ENCODE peak calls at places on chromosome 2, in six cellular contexts. One of them, this sample, is unnamed.

GRCh38 chr2:157866202-157866601 is 9.9 kb downstream of the ACVR1 start:
- DNase-seq in K562: no peak
- DNase-seq in PC-9: no peak
- DNase-seq in AG04450: no peak
- DNase-seq in stomach: no peak
- DNase-seq in astrocyte of the spinal cord: peak
- DNase-seq in this sample: peak

GRCh38 chr2:231181848-231182247 is 16.6 kb upstream of the ARMC9 start:
- DNase-seq in K562: peak
- DNase-seq in PC-9: no peak
- DNase-seq in AG04450: no peak
- DNase-seq in stomach: peak
- DNase-seq in astrocyte of the spinal cord: peak
- DNase-seq in this sample: peak

GRCh38 chr2:5609191-5609590 is 83.0 kb upstream of the SOX11 start:
- DNase-seq in K562: no peak
- DNase-seq in PC-9: no peak
- DNase-seq in AG04450: no peak
- DNase-seq in stomach: no peak
- DNase-seq in astrocyte of the spinal cord: no peak
- DNase-seq in this sample: no peak

GRCh38 chr2:215002500-215002899 is 135.9 kb downstream of the ABCA12 start:
- DNase-seq in K562: peak
- DNase-seq in PC-9: no peak
- DNase-seq in AG04450: peak
- DNase-seq in stomach: no peak
- DNase-seq in astrocyte of the spinal cord: peak
- DNase-seq in this sample: peak

GRCh38 chr2:69119104-69119503 is 106.1 kb downstream of the ANTXR1 start:
- DNase-seq in K562: no peak
- DNase-seq in PC-9: no peak
- DNase-seq in AG04450: no peak
- DNase-seq in stomach: no peak
- DNase-seq in astrocyte of the spinal cord: no peak
- DNase-seq in this sample: no peak

GRCh38 chr2:170157025-170157684 is 20.8 kb upstream of the MYO3B start:
- DNase-seq in K562: no peak
- DNase-seq in PC-9: peak
- DNase-seq in AG04450: peak
- DNase-seq in stomach: no peak
- DNase-seq in astrocyte of the spinal cord: peak
- DNase-seq in this sample: no peak

GRCh38 chr2:83874712-83875430 is 584.2 kb downstream of the SUCLG1 start:
- DNase-seq in K562: no peak
- DNase-seq in PC-9: no peak
- DNase-seq in AG04450: no peak
- DNase-seq in stomach: no peak
- DNase-seq in astrocyte of the spinal cord: no peak
- DNase-seq in this sample: no peak

GRCh38 chr2:200618590-200619021 is 32.8 kb downstream of the AOX1 start:
- DNase-seq in K562: peak
- DNase-seq in PC-9: no peak
- DNase-seq in AG04450: no peak
- DNase-seq in stomach: no peak
- DNase-seq in astrocyte of the spinal cord: peak
- DNase-seq in this sample: peak

GRCh38 chr2:240989451-240990265 is 8.8 kb upstream of the SNED1 start:
- DNase-seq in K562: peak
- DNase-seq in PC-9: peak
- DNase-seq in AG04450: no peak
- DNase-seq in stomach: peak
- DNase-seq in astrocyte of the spinal cord: no peak
- DNase-seq in this sample: peak

GRCh38 chr2:15472133-15472532 is 89.0 kb downstream of the NBAS start:
- DNase-seq in K562: no peak
- DNase-seq in PC-9: peak
- DNase-seq in AG04450: no peak
- DNase-seq in stomach: no peak
- DNase-seq in astrocyte of the spinal cord: no peak
- DNase-seq in this sample: no peak

GRCh38 chr2:173048901-173049661 is 26.6 kb upstream of the MAP3K20 start:
- DNase-seq in K562: no peak
- DNase-seq in PC-9: peak
- DNase-seq in AG04450: peak
- DNase-seq in stomach: peak
- DNase-seq in astrocyte of the spinal cord: peak
- DNase-seq in this sample: peak

GRCh38 chr2:219358170-219359075 is 25.9 kb upstream of the RESP18 start:
- DNase-seq in K562: peak
- DNase-seq in PC-9: no peak
- DNase-seq in AG04450: no peak
- DNase-seq in stomach: no peak
- DNase-seq in astrocyte of the spinal cord: no peak
- DNase-seq in this sample: no peak

GRCh38 chr2:27980242-27980641 is 89.7 kb downstream of the BABAM2 start:
- DNase-seq in K562: no peak
- DNase-seq in PC-9: no peak
- DNase-seq in AG04450: no peak
- DNase-seq in stomach: no peak
- DNase-seq in astrocyte of the spinal cord: peak
- DNase-seq in this sample: no peak

GRCh38 chr2:235486729-235487128 is 7.1 kb upstream of the AGAP1 start:
- DNase-seq in K562: no peak
- DNase-seq in PC-9: no peak
- DNase-seq in AG04450: no peak
- DNase-seq in stomach: no peak
- DNase-seq in astrocyte of the spinal cord: no peak
- DNase-seq in this sample: no peak

GRCh38 chr2:209929369-209929768 is 73.1 kb upstream of the RPE start:
- DNase-seq in K562: no peak
- DNase-seq in PC-9: no peak
- DNase-seq in AG04450: no peak
- DNase-seq in stomach: no peak
- DNase-seq in astrocyte of the spinal cord: no peak
- DNase-seq in this sample: no peak

GRCh38 chr2:209938906-209939305 is 63.5 kb upstream of the RPE start:
- DNase-seq in K562: no peak
- DNase-seq in PC-9: no peak
- DNase-seq in AG04450: no peak
- DNase-seq in stomach: no peak
- DNase-seq in astrocyte of the spinal cord: no peak
- DNase-seq in this sample: no peak

GRCh38 chr2:209936106-209936663 is 66.3 kb upstream of the RPE start:
- DNase-seq in K562: no peak
- DNase-seq in PC-9: no peak
- DNase-seq in AG04450: no peak
- DNase-seq in stomach: no peak
- DNase-seq in astrocyte of the spinal cord: peak
- DNase-seq in this sample: peak

GRCh38 chr2:209937893-209938292 is 64.5 kb upstream of the RPE start:
- DNase-seq in K562: no peak
- DNase-seq in PC-9: no peak
- DNase-seq in AG04450: no peak
- DNase-seq in stomach: no peak
- DNase-seq in astrocyte of the spinal cord: peak
- DNase-seq in this sample: no peak

GRCh38 chr2:209933499-209934458 is 68.7 kb upstream of the RPE start:
- DNase-seq in K562: no peak
- DNase-seq in PC-9: no peak
- DNase-seq in AG04450: peak
- DNase-seq in stomach: peak
- DNase-seq in astrocyte of the spinal cord: peak
- DNase-seq in this sample: peak
- H3K4me3 ChIP-seq in K562: no peak
- H3K4me3 ChIP-seq in PC-9: no peak
- H3K4me3 ChIP-seq in AG04450: no peak
- H3K4me3 ChIP-seq in stomach: no peak
- H3K4me3 ChIP-seq in astrocyte of the spinal cord: peak
- H3K4me3 ChIP-seq in this sample: peak

GRCh38 chr2:24881623-24882022 is 38.4 kb downstream of the ADCY3 start:
- DNase-seq in K562: peak
- DNase-seq in PC-9: no peak
- DNase-seq in AG04450: no peak
- DNase-seq in stomach: no peak
- DNase-seq in astrocyte of the spinal cord: no peak
- DNase-seq in this sample: no peak
- TF ChIP-seq CTCF in K562: peak
- TF ChIP-seq CTCF in PC-9: no peak
- TF ChIP-seq CTCF in AG04450: no peak
- TF ChIP-seq CTCF in stomach: no peak
- TF ChIP-seq CTCF in astrocyte of the spinal cord: peak
- TF ChIP-seq CTCF in this sample: no peak

DNA sequence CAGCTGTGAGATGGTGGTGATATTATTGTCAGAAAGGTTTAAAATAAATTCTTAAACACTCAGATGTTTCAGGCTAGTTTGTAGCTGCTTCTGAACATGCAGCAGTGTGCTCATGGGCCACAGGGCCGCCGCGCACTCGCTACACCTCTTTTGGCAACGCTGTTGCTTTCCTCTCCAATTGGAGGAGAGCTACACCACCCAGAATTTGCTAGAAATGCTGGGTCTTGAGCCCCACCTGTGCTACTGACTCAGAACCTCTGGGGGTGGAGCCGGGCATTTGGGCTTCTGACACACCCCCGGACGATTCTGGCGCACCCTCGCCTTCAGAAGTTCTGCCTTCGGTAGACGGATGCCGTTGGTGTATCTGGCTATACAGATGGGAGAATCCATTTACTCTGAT is 15.7 kb downstream of the LRRFIP1 start:
- DNase-seq in K562: no peak
- DNase-seq in PC-9: no peak
- DNase-seq in AG04450: no peak
- DNase-seq in stomach: no peak
- DNase-seq in astrocyte of the spinal cord: no peak
- DNase-seq in this sample: no peak
- H3K4me3 ChIP-seq in K562: no peak
- H3K4me3 ChIP-seq in PC-9: no peak
- H3K4me3 ChIP-seq in AG04450: no peak
- H3K4me3 ChIP-seq in stomach: no peak
- H3K4me3 ChIP-seq in astrocyte of the spinal cord: no peak
- H3K4me3 ChIP-seq in this sample: no peak

GRCh38 chr2:167334343-167334742 is 446.1 kb downstream of the XIRP2 start:
- DNase-seq in K562: no peak
- DNase-seq in PC-9: no peak
- DNase-seq in AG04450: no peak
- DNase-seq in stomach: no peak
- DNase-seq in astrocyte of the spinal cord: no peak
- DNase-seq in this sample: no peak

GRCh38 chr2:167332358-167332757 is 444.1 kb downstream of the XIRP2 start:
- DNase-seq in K562: no peak
- DNase-seq in PC-9: no peak
- DNase-seq in AG04450: no peak
- DNase-seq in stomach: no peak
- DNase-seq in astrocyte of the spinal cord: no peak
- DNase-seq in this sample: no peak

GRCh38 chr2:167335627-167336026 is 447.3 kb downstream of the XIRP2 start:
- DNase-seq in K562: no peak
- DNase-seq in PC-9: no peak
- DNase-seq in AG04450: no peak
- DNase-seq in stomach: no peak
- DNase-seq in astrocyte of the spinal cord: peak
- DNase-seq in this sample: no peak

GRCh38 chr2:167333245-167333644 is 445.0 kb downstream of the XIRP2 start:
- DNase-seq in K562: no peak
- DNase-seq in PC-9: no peak
- DNase-seq in AG04450: no peak
- DNase-seq in stomach: no peak
- DNase-seq in astrocyte of the spinal cord: no peak
- DNase-seq in this sample: no peak

GRCh38 chr2:167331636-167332232 is 443.5 kb downstream of the XIRP2 start:
- DNase-seq in K562: no peak
- DNase-seq in PC-9: no peak
- DNase-seq in AG04450: no peak
- DNase-seq in stomach: no peak
- DNase-seq in astrocyte of the spinal cord: no peak
- DNase-seq in this sample: no peak
- TF ChIP-seq CTCF in K562: no peak
- TF ChIP-seq CTCF in PC-9: no peak
- TF ChIP-seq CTCF in AG04450: peak
- TF ChIP-seq CTCF in stomach: no peak
- TF ChIP-seq CTCF in astrocyte of the spinal cord: peak
- TF ChIP-seq CTCF in this sample: no peak

This sample was measured in fibroblast of the aortic adventitia.